ENCODE peak calls at places on chromosomes 2 and 18, in seven cellular contexts. A is IMR-90, S is cardiac muscle cell, N is gastrocnemius medialis, G is neural progenitor cell, J is fibroblast of lung, M is psoas muscle. U is an unnamed sample.

GRCh38 chr2:238644095-238645081 is 203.5 kb upstream of the TWIST2 start:
- DNase-seq in M (no peak), G (no peak), A (peak; percentile 86), N (peak; percentile 15), J (peak; percentile 86), S (peak; percentile 92), U (peak; percentile 77)

GRCh38 chr18:8908792-8909510 is 193.5 kb upstream of the NDUFV2 start:
- DNase-seq in N (no peak), G (no peak), M (no peak), A (no peak), J (no peak), S (no peak), U (no peak)

GRCh38 chr2:204255068-204255467 is 290.2 kb upstream of the PARD3B start:
- DNase-seq in M (no peak), G (no peak), S (no peak), N (no peak), A (no peak), J (no peak), U (no peak)

GRCh38 chr2:196783431-196784094 is 15.9 kb downstream of the GTF3C3 start:
- DNase-seq in N (no peak), J (peak; percentile 47), G (no peak), S (peak; percentile 25), A (peak; percentile 69), M (no peak), U (no peak)

GRCh38 chr2:148552675-148553331 is 91.7 kb upstream of the EPC2 start:
- DNase-seq in A (peak; percentile 22), G (no peak), N (no peak), M (no peak), J (peak; percentile 60), S (no peak), U (no peak)

GRCh38 chr2:20624884-20625485 is 25.9 kb downstream of the HS1BP3 start:
- DNase-seq in G (no peak), M (no peak), S (no peak), J (no peak), N (no peak), A (no peak), U (no peak)

GRCh38 chr2:19362652-19363473 is 4.4 kb upstream of the OSR1 start:
- DNase-seq in A (peak; percentile 86), M (peak; percentile 80), J (peak; percentile 92), G (peak; percentile 90), N (peak; percentile 52), S (peak; percentile 92), U (peak; percentile 23)

GRCh38 chr2:25089605-25090424 is 47.9 kb downstream of the EFR3B start:
- DNase-seq in S (no peak), M (no peak), G (peak; percentile 83), N (no peak), A (no peak), J (no peak), U (no peak)

GRCh38 chr18:68267583-68267982 is 447.3 kb downstream of the TMX3 start:
- DNase-seq in N (no peak), A (peak; percentile 90), S (peak; percentile 46), J (peak; percentile 79), M (no peak), G (no peak), U (no peak)

GRCh38 chr2:45849491-45850283 is 198.2 kb downstream of the PRKCE start:
- DNase-seq in A (peak; percentile 72), M (no peak), N (no peak), J (peak; percentile 65), G (no peak), S (peak; percentile 57), U (peak; percentile 66)

GRCh38 chr2:172865422-172865821 is 129.8 kb downstream of the RAPGEF4 start:
- DNase-seq in G (no peak), A (peak; percentile 48), J (peak; percentile 11), S (no peak), N (no peak), M (no peak), U (no peak)

GRCh38 chr2:127859712-127860085 is 1.7 kb upstream of the POLR2D start:
- DNase-seq in S (peak; percentile 7), J (no peak), G (peak; percentile 87), A (no peak), M (no peak), N (no peak), U (no peak)

GRCh38 chr2:47751856-47752414 is 31.0 kb upstream of the MSH6 start:
- DNase-seq in A (no peak), S (peak; percentile 19), M (no peak), N (no peak), J (no peak), G (no peak), U (no peak)

GRCh38 chr2:64101141-64101591 is 43.1 kb downstream of the PELI1 start:
- DNase-seq in G (no peak), M (no peak), J (peak; percentile 5), S (peak; percentile 81), A (peak; percentile 63), N (no peak), U (peak; percentile 8)

GRCh38 chr2:174145827-174146226 is 102.5 kb downstream of the OLA1 start:
- DNase-seq in S (peak; percentile 28), N (no peak), G (no peak), M (no peak), A (no peak), J (peak; percentile 25), U (no peak)

GRCh38 chr2:137674991-137675390 is 289.3 kb upstream of the HNMT start:
- DNase-seq in M (no peak), N (no peak), S (no peak), J (no peak), G (no peak), A (no peak), U (no peak)

GRCh38 chr2:137676348-137676747 is 287.9 kb upstream of the HNMT start:
- DNase-seq in M (no peak), S (no peak), N (no peak), A (no peak), G (no peak), J (no peak), U (no peak)

GRCh38 chr2:137675584-137676327 is 288.5 kb upstream of the HNMT start:
- DNase-seq in G (no peak), J (no peak), M (no peak), N (no peak), A (no peak), S (no peak), U (no peak)

GRCh38 chr2:137672961-137673552 is 291.2 kb upstream of the HNMT start:
- DNase-seq in A (no peak), N (no peak), M (no peak), G (no peak), S (no peak), J (no peak), U (no peak)

GRCh38 chr2:137677466-137677865 is 286.8 kb upstream of the HNMT start:
- DNase-seq in A (no peak), N (no peak), S (no peak), J (no peak), G (peak; percentile 10), M (no peak), U (no peak)
- TF ChIP-seq CTCF in A (no peak), N (no peak), S (no peak), J (no peak), G (peak; percentile 35), M (no peak), U (no peak)

DNA sequence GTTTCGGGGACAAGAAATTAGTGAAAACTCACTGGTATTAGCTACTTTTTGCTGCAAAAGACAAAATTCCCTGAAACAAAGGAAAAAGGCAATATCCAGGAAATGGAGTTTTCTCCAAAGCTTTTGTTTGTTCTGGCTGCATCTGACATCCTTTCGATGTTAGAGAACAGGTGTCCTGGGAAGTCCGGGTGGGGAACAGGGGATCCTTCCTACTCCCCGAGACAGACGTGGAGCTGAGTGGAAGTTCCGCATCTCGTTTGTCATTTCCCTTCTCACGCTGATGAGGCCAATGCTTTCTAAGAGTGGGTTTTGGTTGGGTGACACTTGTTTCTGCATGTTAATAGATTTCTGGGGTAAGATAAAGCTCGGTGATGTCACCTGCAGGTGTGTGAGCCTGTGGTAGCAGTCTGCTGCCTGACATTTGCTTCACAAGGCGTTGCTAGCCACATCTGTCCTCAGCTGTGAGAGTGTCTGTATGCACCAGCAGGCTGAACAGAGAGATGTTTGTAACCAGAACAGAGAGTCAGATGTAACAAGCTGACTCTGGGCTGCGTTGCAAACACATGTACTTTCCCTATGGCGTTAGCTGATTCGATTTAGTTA is 125.9 kb downstream of the ACOXL start:
- DNase-seq in M (no peak), G (no peak), N (no peak), A (no peak), J (no peak), S (no peak), U (no peak)
- H3K4me3 ChIP-seq in M (no peak overlapping the region), G (no peak overlapping the region), N (no peak overlapping the region), A (no peak overlapping the region), J (no peak overlapping the region), S (no peak overlapping the region), U (no peak overlapping the region)

GRCh38 chr2:241358470-241358869 is 2.4 kb downstream of the FARP2 start:
- DNase-seq in S (peak; percentile 35), A (no peak), M (no peak), G (no peak), J (no peak), N (no peak), U (no peak)

GRCh38 chr2:241356871-241357260 is 781 bp downstream of the FARP2 start:
- DNase-seq in N (no peak), G (no peak), J (no peak), M (no peak), S (no peak), A (no peak), U (no peak)

GRCh38 chr2:241357531-241357930 is 1.4 kb downstream of the FARP2 start:
- DNase-seq in M (no peak), G (no peak), J (no peak), A (no peak), N (no peak), S (no peak), U (no peak)

GRCh38 chr2:241355983-241356870 is at the start of gene FARP2:
- DNase-seq in J (peak; percentile 99), S (peak; percentile 100), A (peak; percentile 98), M (peak; percentile 99), N (peak; percentile 99), G (peak; percentile 100), U (peak; percentile 93)

DNA sequence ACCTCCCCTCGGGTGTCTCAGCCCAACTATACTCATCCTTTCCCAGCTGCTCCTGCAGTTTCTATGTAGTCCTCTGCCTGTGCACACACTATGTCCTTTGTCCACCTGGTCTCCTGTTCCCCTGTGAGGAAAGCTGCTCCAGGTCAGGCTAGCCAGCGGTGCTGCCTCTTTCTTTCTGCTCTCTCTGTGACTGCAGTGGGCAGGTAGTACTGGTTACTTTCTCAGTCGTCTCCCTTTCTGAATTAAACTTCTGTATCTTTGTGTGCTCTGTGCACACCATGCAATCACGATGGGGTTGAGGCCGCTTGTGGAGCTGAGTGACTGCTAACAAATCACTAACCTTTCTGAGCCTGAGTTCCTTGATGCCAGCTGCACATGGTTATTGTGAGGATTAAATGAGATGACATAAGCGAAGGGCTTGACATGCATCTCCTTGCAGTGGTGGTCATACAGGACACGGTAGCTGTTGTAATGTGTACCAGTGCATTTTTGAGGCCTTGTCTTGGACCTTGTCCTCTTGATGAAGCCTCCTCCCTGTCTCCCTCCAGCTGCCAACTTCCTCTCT is 3.5 kb downstream of the FARP2 start:
- DNase-seq in N (no peak), A (no peak), J (no peak), M (no peak), S (no peak), G (no peak), U (no peak)
- TF ChIP-seq CTCF in N (no peak), A (no peak), J (no peak), M (no peak), S (no peak), G (no peak), U (no peak)

DNA sequence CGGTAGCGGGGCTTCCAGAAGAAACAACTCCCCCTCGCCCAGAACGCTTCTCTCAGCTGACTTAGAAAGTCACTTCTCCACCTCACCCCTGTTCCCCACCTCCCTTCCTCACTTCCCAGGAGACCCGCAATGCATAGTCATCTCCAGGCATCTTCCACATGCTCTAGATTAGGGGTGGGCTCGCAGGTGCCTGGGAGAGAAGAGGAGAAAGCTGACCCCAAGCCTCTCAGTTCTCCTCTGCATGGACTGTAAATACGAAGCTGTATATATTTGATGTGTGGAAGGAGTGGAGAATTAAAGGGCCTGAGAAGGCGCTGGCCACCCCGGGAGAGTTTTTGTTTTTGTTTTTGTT is 1.8 kb downstream of the MAL start:
- DNase-seq in S (no peak), A (no peak), G (no peak), J (no peak), N (no peak), M (no peak), U (no peak)
- H3K4me3 ChIP-seq in S (no peak overlapping the region), A (no peak overlapping the region), G (no peak overlapping the region), J (no peak overlapping the region), N (no peak overlapping the region), M (no peak overlapping the region), U (no peak overlapping the region)